ENCODE peak calls at places on chromosomes 6 and 20, in six cellular contexts. N is foreskin fibroblast, U is tibial artery, X is tibial nerve, R is coronary artery, H is astrocyte. Y is an unnamed sample.

GRCh38 chr20:35039146-35039545 is 53.5 kb downstream of the TRPC4AP start:
- DNase-seq in U (no peak), X (no peak), N (no peak), H (no peak), R (no peak), Y (no peak)

GRCh38 chr20:60271597-60271996 is 313.4 kb downstream of the CDH26 start:
- DNase-seq in U (no peak), N (no peak), R (no peak), X (no peak), H (no peak), Y (no peak)

GRCh38 chr6:129498950-129499870 is 210.8 kb downstream of the ARHGAP18 start:
- DNase-seq in R (no peak), H (peak), U (no peak), X (no peak), N (no peak), Y (no peak)

GRCh38 chr6:1624848-1625341 is 15.2 kb downstream of the FOXC1 start:
- DNase-seq in R (peak), U (peak), X (no peak), H (peak), N (no peak), Y (no peak)

GRCh38 chr6:104613416-104614001 is 246.2 kb downstream of the HACE1 start:
- DNase-seq in N (no peak), X (no peak), H (peak), R (no peak), U (no peak), Y (no peak)

GRCh38 chr6:120137492-120137891 is 787.9 kb upstream of the MAN1A1 start:
- DNase-seq in X (no peak), U (no peak), R (no peak), N (no peak), H (no peak), Y (no peak)

GRCh38 chr20:55514498-55514897 is 490.8 kb downstream of the CBLN4 start:
- DNase-seq in H (no peak), U (no peak), X (no peak), R (no peak), N (no peak), Y (no peak)

GRCh38 chr6:37324131-37325033 is 29.4 kb upstream of the RNF8 start:
- DNase-seq in R (no peak), X (no peak), N (peak), H (peak), U (no peak), Y (no peak)

GRCh38 chr6:36118550-36119107 is 11.7 kb upstream of the MAPK13 start:
- DNase-seq in X (no peak), H (no peak), U (no peak), R (no peak), N (no peak), Y (no peak)

GRCh38 chr6:139628220-139628619 is 253.8 kb upstream of the CITED2 start:
- DNase-seq in U (no peak), H (no peak), R (no peak), X (no peak), N (no peak), Y (no peak)

GRCh38 chr6:100281471-100281878 is 183.2 kb downstream of the SIM1 start:
- DNase-seq in R (no peak), X (no peak), U (peak), H (no peak), N (no peak), Y (no peak)
- H3K4me3 ChIP-seq in R (peak), X (peak), U (peak), H (peak), N (peak), Y (peak)

GRCh38 chr6:151689499-151690201 is 117.8 kb upstream of the ESR1 start:
- DNase-seq in N (no peak), R (no peak), X (no peak), H (no peak), U (no peak), Y (no peak)

GRCh38 chr6:151693366-151693765 is 114.1 kb upstream of the ESR1 start:
- DNase-seq in H (no peak), N (no peak), U (no peak), X (no peak), R (no peak), Y (no peak)

GRCh38 chr6:151692216-151692615 is 115.3 kb upstream of the ESR1 start:
- DNase-seq in X (no peak), U (no peak), R (no peak), N (no peak), H (no peak), Y (no peak)

GRCh38 chr6:151690303-151690702 is 117.2 kb upstream of the ESR1 start:
- DNase-seq in X (no peak), H (no peak), R (no peak), U (no peak), N (no peak), Y (no peak)

GRCh38 chr6:151690768-151691562 is 116.5 kb upstream of the ESR1 start:
- DNase-seq in R (no peak), X (no peak), U (no peak), H (peak), N (peak), Y (no peak)
- H3K4me3 ChIP-seq in R (peak), X (peak), U (peak), H (no peak), N (peak), Y (peak)

GRCh38 chr20:38673261-38673660 is 51.0 kb upstream of the SLC32A1 start:
- DNase-seq in U (no peak), H (no peak), X (no peak), N (no peak), R (no peak), Y (no peak)
- H3K4me3 ChIP-seq in U (no peak), H (no peak), X (no peak), N (peak), R (peak), Y (no peak)

DNA sequence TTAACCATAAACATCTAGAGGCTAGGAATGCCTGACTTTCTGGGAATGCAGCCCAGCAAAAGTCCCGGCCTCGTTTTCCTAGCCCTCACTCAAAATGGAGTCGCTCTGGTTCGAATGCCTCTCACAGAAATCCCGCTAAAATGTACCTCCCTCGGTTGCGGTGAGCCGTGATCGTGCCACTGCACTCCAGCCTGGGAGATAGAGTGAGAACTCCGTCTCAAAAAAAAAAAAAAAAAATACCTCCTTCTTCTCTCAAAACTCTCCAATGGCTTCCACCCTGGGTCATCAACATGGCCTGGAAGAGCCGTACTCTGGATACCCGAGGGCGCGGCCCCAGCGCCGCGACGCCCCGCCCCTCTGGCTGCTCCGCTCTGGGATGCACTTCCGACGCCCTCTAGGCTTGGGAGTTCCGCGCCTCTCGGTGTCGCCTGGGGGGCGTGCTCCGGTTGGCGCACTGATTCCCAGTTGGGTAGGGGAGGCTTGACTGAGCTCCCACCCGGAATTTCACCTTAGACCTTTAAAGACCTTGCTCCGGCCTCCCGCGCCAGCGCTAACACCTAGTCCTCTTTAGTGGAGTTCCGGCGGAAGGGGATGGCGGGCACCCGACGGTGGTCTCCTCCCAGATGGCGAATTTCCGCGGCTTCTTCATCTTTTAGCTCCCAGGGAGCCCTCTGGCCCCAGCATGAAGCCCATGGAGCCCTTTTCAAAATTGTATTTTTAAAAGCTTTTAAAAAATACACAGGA is 12.3 kb downstream of the HMGN4 start:
- DNase-seq in N (peak), U (peak), X (no peak), H (peak), R (no peak), Y (peak)
- H3K4me3 ChIP-seq in N (peak), U (peak), X (peak), H (peak), R (peak), Y (peak)

DNA sequence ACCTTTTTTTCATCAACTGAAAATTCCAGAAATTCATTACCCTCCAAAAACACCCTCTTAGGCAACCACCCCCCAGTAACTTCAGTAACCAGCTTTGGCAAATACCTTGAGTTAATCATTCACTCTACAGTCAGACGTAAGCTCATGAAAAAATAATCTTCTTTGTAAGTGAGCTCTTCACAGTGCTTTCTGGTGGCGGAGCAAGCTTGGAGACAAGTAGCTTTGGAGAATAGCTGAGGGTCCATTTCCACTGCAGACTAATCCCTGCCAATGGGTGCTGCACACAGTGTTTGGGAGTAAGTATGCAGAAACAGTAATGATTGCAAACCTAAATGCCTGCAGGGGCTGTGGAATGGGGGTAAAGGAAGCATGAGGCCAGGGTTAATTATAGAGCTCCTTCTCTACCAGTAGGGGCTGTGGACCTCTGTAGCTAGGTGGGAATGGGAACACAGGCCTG is 56.8 kb upstream of the HINT3 start:
- DNase-seq in U (no peak), N (no peak), X (no peak), R (no peak), H (no peak), Y (no peak)
- H3K4me3 ChIP-seq in U (no peak), N (no peak), X (no peak), R (no peak), H (no peak), Y (no peak)

GRCh38 chr6:75116946-75117345 is 88.9 kb downstream of the COL12A1 start:
- DNase-seq in R (no peak), H (peak), U (no peak), N (no peak), X (no peak), Y (no peak)

GRCh38 chr6:75113446-75113845 is 92.4 kb downstream of the COL12A1 start:
- DNase-seq in R (no peak), U (no peak), X (no peak), H (peak), N (no peak), Y (no peak)

GRCh38 chr6:75115501-75115900 is 90.4 kb downstream of the COL12A1 start:
- DNase-seq in U (no peak), X (no peak), H (peak), N (no peak), R (no peak), Y (no peak)

GRCh38 chr6:75117701-75118100 is 88.2 kb downstream of the COL12A1 start:
- DNase-seq in R (no peak), X (no peak), N (no peak), H (peak), U (no peak), Y (no peak)

DNA sequence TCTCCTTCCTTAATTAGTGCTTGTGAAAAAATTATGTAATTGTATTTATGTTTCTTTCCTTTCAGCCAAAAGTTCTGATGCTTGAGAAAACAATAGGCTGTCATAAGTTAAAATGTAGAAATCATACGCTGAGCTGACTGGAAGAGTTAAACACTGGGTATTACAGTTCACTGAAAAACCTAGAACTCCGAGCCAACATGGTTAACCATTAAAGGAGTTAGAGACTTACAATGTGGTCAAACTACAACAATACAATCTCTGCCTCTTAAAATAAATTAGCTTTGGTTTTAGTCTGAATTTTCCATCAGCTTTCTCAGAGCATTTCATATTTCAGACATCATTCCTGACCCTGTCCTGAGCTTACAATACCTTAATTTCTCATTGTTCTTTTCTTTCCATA is 91.1 kb downstream of the COL12A1 start:
- DNase-seq in N (no peak), X (no peak), H (no peak), R (no peak), U (no peak), Y (no peak)
- H3K4me3 ChIP-seq in N (no peak), X (no peak), H (no peak), R (peak), U (peak), Y (no peak)

DNA sequence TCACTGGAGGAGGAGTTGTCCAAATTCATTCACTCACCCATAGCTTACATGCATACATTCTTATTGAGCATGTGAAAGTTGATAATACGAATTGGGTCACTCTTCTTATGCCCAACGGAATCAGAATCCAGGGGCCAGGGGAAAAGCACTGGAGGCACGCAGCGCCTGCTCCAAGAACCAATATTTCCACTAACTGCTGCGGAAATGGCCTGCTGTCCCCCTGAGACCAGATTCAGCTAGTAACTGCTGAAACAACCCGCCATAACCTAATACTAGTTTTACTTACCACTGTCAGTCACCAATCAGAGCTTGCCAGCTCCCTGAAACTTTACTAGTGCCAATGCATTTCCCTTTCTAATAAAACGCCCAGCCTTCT is 641 bp upstream of the FKBP1A start:
- DNase-seq in X (no peak), R (no peak), U (no peak), H (no peak), N (no peak), Y (no peak)
- H3K4me3 ChIP-seq in X (peak), R (peak), U (peak), H (peak), N (peak), Y (peak)

GRCh38 chr6:13538084-13538483 is 36.3 kb upstream of the SIRT5 start:
- DNase-seq in X (no peak), N (peak), H (peak), R (no peak), U (no peak), Y (no peak)
- H3K4me3 ChIP-seq in X (no peak), N (no peak), H (no peak), R (no peak), U (no peak), Y (no peak)

GRCh38 chr6:138105446-138105845 is 1.8 kb downstream of the PERP start:
- DNase-seq in R (no peak), N (no peak), U (no peak), X (no peak), H (no peak), Y (no peak)
- H3K4me3 ChIP-seq in R (no peak), N (peak), U (no peak), X (no peak), H (peak), Y (peak)